ENCODE peak calls at places on chromosomes 6 and 20, in seven cellular contexts. K is CD4-positive, alpha-beta T cell; H is A549; G is CD8-positive, alpha-beta T cell; Y is psoas muscle; E is OCI-LY7; B is stomach. Q is an unnamed sample.

GRCh38 chr6:684831-685636 is 7.9 kb downstream of the EXOC2 start:
- DNase-seq in K (no peak), H (no peak), G (no peak), Y (no peak), E (no peak), B (no peak), Q (no peak)

GRCh38 chr6:121260651-121261102 is 73.6 kb downstream of the TBC1D32 start:
- DNase-seq in K (no peak), H (no peak), G (no peak), Y (peak; percentile 65), E (no peak), B (no peak), Q (no peak)

GRCh38 chr6:55603987-55604386 is 25.0 kb upstream of the HMGCLL1 start:
- DNase-seq in K (no peak), H (no peak), G (no peak), Y (no peak), E (no peak), B (no peak), Q (no peak)

GRCh38 chr20:3158968-3159431 is 665 bp downstream of the FASTKD5 start:
- DNase-seq in K (no peak), H (peak; percentile 28), G (no peak), Y (no peak), E (peak; percentile 33), B (no peak), Q (no peak)

GRCh38 chr6:16239090-16239797 is 857 bp downstream of the GMPR start:
- DNase-seq in K (no peak), H (no peak), G (peak; percentile 12), Y (peak; percentile 93), E (no peak), B (peak; percentile 80), Q (peak; percentile 56)

GRCh38 chr6:100461273-100461919 is 3.3 kb downstream of the SIM1 start:
- DNase-seq in K (no peak), H (peak; percentile 41), G (no peak), Y (peak; percentile 74), E (no peak), B (no peak), Q (no peak)

GRCh38 chr6:10510592-10511367 is 10.4 kb upstream of the GCNT2 start:
- DNase-seq in K (peak; percentile 15), H (peak; percentile 63), G (peak; percentile 37), Y (peak; percentile 70), E (peak; percentile 82), B (peak; percentile 75), Q (peak; percentile 12)

GRCh38 chr6:135159531-135159930 is 21.6 kb upstream of the MYB start:
- DNase-seq in K (no peak), H (no peak), G (no peak), Y (no peak), E (peak; percentile 25), B (no peak), Q (no peak)

GRCh38 chr6:105983763-105984162 is 102.4 kb upstream of the PRDM1 start:
- DNase-seq in K (no peak), H (no peak), G (no peak), Y (no peak), E (no peak), B (no peak), Q (no peak)

GRCh38 chr20:50475879-50476292 is 34.3 kb upstream of the PTPN1 start:
- DNase-seq in K (no peak), H (peak; percentile 62), G (no peak), Y (no peak), E (no peak), B (peak; percentile 42), Q (no peak)

GRCh38 chr6:33297956-33298772 is 578 bp downstream of the RGL2 start:
- DNase-seq in K (peak; percentile 38), H (peak; percentile 81), G (peak; percentile 58), Y (peak; percentile 78), E (peak; percentile 64), B (peak; percentile 61), Q (no peak)

GRCh38 chr6:165439928-165440554 is 130.6 kb upstream of the C6orf118 start:
- DNase-seq in K (no peak), H (peak; percentile 69), G (no peak), Y (no peak), E (peak; percentile 4), B (no peak), Q (no peak)

GRCh38 chr6:23499549-23499948 is 626.5 kb upstream of the NRSN1 start:
- DNase-seq in K (no peak), H (no peak), G (no peak), Y (no peak), E (no peak), B (no peak), Q (no peak)

GRCh38 chr20:57380081-57380750 is 11.0 kb upstream of the RBM38 start:
- DNase-seq in K (no peak), H (no peak), G (no peak), Y (peak; percentile 44), E (no peak), B (peak; percentile 23), Q (no peak)

GRCh38 chr6:39231844-39232243 is 2.6 kb upstream of the KCNK5 start:
- DNase-seq in K (no peak), H (no peak), G (no peak), Y (no peak), E (no peak), B (no peak), Q (no peak)

GRCh38 chr6:7723041-7723447 is 2.9 kb upstream of the BMP6 start:
- DNase-seq in K (peak; percentile 13), H (peak; percentile 84), G (peak; percentile 56), Y (peak; percentile 85), E (peak; percentile 68), B (peak; percentile 81), Q (no peak)

GRCh38 chr6:167669870-167670802 is 156.6 kb upstream of the AFDN start:
- DNase-seq in K (no peak), H (no peak), G (no peak), Y (no peak), E (no peak), B (no peak), Q (no peak)
- H3K9me3 ChIP-seq in K (no peaks in the 10 kb centered on the region), H (no peaks in the 10 kb centered on the region), G (no peaks in the 10 kb centered on the region), Y (no peaks in the 10 kb centered on the region), E (no peaks in the 10 kb centered on the region), B (no peaks in the 10 kb centered on the region), Q (no peaks in the 10 kb centered on the region)

GRCh38 chr20:29300579-29301551 is 1956.6 kb upstream of the DEFB115 start:
- DNase-seq in K (no peak), H (no peak), G (peak; percentile 8), Y (peak; percentile 44), E (no peak), B (no peak), Q (no peak)

GRCh38 chr20:29302979-29303644 is 1954.4 kb upstream of the DEFB115 start:
- DNase-seq in K (no peak), H (no peak), G (peak; percentile 5), Y (peak; percentile 31), E (no peak), B (no peak), Q (no peak)

GRCh38 chr20:29298759-29299613 is 1958.5 kb upstream of the DEFB115 start:
- DNase-seq in K (no peak), H (no peak), G (no peak), Y (peak; percentile 24), E (no peak), B (no peak), Q (no peak)

GRCh38 chr20:29299811-29300578 is 1957.5 kb upstream of the DEFB115 start:
- DNase-seq in K (no peak), H (no peak), G (no peak), Y (peak; percentile 33), E (no peak), B (no peak), Q (no peak)

GRCh38 chr20:29301624-29302259 is 1955.7 kb upstream of the DEFB115 start:
- DNase-seq in K (no peak), H (no peak), G (peak; percentile 9), Y (peak; percentile 47), E (no peak), B (no peak), Q (no peak)
- H3K9me3 ChIP-seq in K (peaks cover 16% of the 10 kb centered on the region), H (peaks cover 4% of the 10 kb centered on the region), G (no peaks in the 10 kb centered on the region), Y (no peaks in the 10 kb centered on the region), E (peaks cover 4% of the 10 kb centered on the region), B (peaks cover 49% of the 10 kb centered on the region), Q (no peaks in the 10 kb centered on the region)

DNA sequence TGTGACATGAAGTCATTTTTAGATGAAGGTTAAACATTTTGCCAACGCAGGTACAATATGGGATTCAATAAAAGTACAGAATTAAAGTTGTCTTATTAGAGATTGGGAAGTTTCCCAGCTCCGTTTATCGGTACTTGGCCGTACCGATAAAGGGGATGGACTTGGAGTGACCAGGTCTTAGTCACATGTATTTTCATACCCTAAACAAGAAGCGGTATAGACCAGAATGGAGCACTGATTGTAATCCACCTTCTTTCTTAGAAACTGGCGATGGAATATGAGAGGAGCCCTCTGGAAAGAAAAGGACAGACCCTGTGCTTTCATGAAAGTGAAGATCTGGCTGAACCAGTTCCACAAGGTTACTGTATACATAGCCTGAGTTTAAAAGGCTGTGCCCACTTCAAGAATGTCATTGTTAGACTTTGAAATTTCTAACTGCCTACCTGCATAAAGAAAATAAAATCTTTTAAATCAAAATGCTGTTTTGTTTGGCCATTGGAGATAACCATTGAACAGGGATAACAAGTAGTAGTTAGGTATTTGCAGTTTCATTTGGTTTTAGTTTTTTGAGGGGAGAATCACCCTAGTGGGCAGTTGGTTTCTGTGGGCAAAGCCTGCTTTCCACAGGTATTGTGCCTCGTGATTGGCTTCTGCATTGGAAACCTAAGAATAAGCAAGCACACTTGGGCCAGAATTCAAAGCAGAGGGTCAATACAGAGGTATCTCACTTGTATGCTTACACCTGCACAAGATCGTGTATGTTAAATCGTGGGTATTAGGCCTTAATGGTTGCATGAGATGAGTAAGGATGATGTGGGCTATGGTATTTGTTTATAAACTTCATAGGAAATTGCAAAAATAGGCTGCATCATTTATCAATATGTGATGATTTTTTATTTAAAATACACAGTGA is 11.2 kb upstream of the ZNFX1 start:
- DNase-seq in K (no peak), H (no peak), G (no peak), Y (no peak), E (no peak), B (no peak), Q (no peak)
- H3K9me3 ChIP-seq in K (peaks cover 47% of the 10 kb centered on the region), H (peaks cover 9% of the 10 kb centered on the region), G (peaks cover 24% of the 10 kb centered on the region), Y (peaks cover 15% of the 10 kb centered on the region), E (no peaks in the 10 kb centered on the region), B (peaks cover 20% of the 10 kb centered on the region), Q (peaks cover 15% of the 10 kb centered on the region)

DNA sequence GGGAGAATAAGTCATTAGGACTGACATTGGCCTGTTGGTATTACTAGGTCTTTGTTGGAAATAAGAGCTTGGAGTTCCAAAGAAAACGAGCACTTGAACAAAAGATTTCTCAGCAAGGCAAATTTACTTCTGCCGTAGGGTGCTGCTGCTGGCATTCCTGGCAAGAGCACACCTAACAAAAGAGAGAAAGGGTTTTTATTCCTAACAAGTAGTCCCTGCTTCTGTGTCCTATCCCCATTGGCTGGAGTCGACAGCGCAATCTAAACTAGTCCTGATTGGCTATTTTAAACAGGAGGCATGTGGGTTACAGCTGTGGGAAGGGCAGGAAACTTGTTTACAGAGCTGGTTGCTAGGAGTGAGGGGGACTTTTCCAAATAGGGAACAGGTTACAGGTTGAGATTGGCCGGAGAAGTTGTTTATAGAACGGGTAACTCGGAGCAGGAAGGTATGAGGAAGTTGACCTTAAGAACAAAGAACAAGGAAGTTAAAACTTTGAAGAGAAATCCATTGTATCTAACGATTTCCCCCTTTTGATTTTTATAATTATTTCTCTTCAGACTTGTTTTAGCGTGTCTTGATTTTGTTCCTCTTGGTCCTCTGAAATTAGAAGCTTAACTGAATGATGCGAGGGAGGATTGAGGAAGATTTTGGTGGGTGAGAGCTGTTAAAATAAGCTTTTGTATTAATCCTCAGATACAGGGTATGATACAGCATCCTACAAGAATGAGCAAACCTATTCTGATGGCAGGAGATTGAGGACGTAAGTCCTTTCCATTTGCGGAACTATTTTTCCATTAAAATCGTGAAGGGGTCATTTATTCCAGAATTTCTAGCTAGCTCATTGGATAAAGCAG is 3.4 kb upstream of the ZNFX1 start:
- DNase-seq in K (no peak), H (peak; percentile 86), G (no peak), Y (no peak), E (peak; percentile 55), B (no peak), Q (no peak)
- H3K9me3 ChIP-seq in K (peaks cover 67% of the 10 kb centered on the region), H (peaks cover 3% of the 10 kb centered on the region), G (peaks cover 40% of the 10 kb centered on the region), Y (peaks cover 2% of the 10 kb centered on the region), E (no peaks in the 10 kb centered on the region), B (peaks cover 14% of the 10 kb centered on the region), Q (peaks cover 16% of the 10 kb centered on the region)

GRCh38 chr6:28188111-28188979 is 36.7 kb upstream of the ZSCAN9 start:
- DNase-seq in K (no peak), H (no peak), G (no peak), Y (no peak), E (no peak), B (no peak), Q (no peak)
- H3K9me3 ChIP-seq in K (peaks cover 66% of the 10 kb centered on the region), H (peaks cover 38% of the 10 kb centered on the region), G (peaks cover 19% of the 10 kb centered on the region), Y (peaks cover 34% of the 10 kb centered on the region), E (no peaks in the 10 kb centered on the region), B (peaks cover 58% of the 10 kb centered on the region), Q (peaks cover 16% of the 10 kb centered on the region)

Q was measured in thoracic aorta.